ENCODE peak calls at places on chromosomes 6 and 20, in six cellular contexts. X is cardiac fibroblast, N is colonic mucosa, T is HL-60, Y is psoas muscle, F is ovary. Q is an unnamed sample.
A peak's percentile ranks its signal among the peaks of the same experiment; 100 is the strongest.

GRCh38 chr6:82861121-82861520 is 204.5 kb downstream of the UBE3D start:
- DNase-seq in T (no peak), X (no peak), N (no peak), F (no peak), Y (no peak), Q (no peak)

GRCh38 chr6:128822271-128822670 is 60.7 kb upstream of the LAMA2 start:
- DNase-seq in F (peak; percentile 49), X (peak; percentile 22), T (no peak), Y (no peak), N (no peak), Q (no peak)

GRCh38 chr6:48068326-48069191 is 42.4 kb downstream of the PTCHD4 start:
- DNase-seq in F (no peak), N (no peak), T (no peak), X (no peak), Y (no peak), Q (no peak)

GRCh38 chr6:169224185-169224695 is 29.4 kb downstream of the THBS2 start:
- DNase-seq in T (no peak), X (peak; percentile 90), N (peak; percentile 10), Y (no peak), F (peak; percentile 91), Q (no peak)

GRCh38 chr6:90025418-90026089 is 131.3 kb downstream of the GJA10 start:
- DNase-seq in F (no peak), N (no peak), X (peak; percentile 61), T (no peak), Y (no peak), Q (no peak)

GRCh38 chr6:149963212-149963461 is 606 bp upstream of the ULBP1 start:
- DNase-seq in T (no peak), F (no peak), N (peak; percentile 31), X (peak; percentile 50), Y (no peak), Q (no peak)

GRCh38 chr6:151842816-151843215 is 35.3 kb downstream of the ESR1 start:
- DNase-seq in X (peak; percentile 29), T (no peak), F (no peak), Y (no peak), N (no peak), Q (no peak)

GRCh38 chr20:33490023-33490933 is at the start of gene CBFA2T2:
- DNase-seq in T (no peak), N (peak; percentile 67), F (peak; percentile 66), X (peak; percentile 64), Y (peak; percentile 84), Q (peak; percentile 51)

GRCh38 chr6:87151786-87152527 is 3.4 kb upstream of the ZNF292 start:
- DNase-seq in F (peak; percentile 69), Y (peak; percentile 83), N (peak; percentile 66), T (peak; percentile 57), X (peak; percentile 57), Q (peak; percentile 47)

GRCh38 chr20:63750807-63751470 is 11.4 kb downstream of the SLC2A4RG start:
- DNase-seq in F (no peak), T (no peak), X (no peak), N (no peak), Y (no peak), Q (no peak)

GRCh38 chr6:16409531-16410441 is 171.4 kb downstream of the GMPR start:
- DNase-seq in T (peak; percentile 72), N (peak; percentile 69), Y (peak; percentile 70), F (peak; percentile 25), X (peak; percentile 79), Q (peak; percentile 47)

GRCh38 chr6:155259202-155259601 is 4.6 kb upstream of the CLDN20 start:
- DNase-seq in N (no peak), Y (no peak), T (no peak), F (no peak), X (no peak), Q (no peak)

GRCh38 chr20:49132995-49133451 is 55.1 kb downstream of the STAU1 start:
- DNase-seq in T (peak; percentile 56), F (no peak), X (peak; percentile 81), Y (no peak), N (peak; percentile 43), Q (no peak)

GRCh38 chr6:1840491-1841121 is 230.9 kb downstream of the FOXC1 start:
- DNase-seq in X (no peak), T (no peak), N (no peak), Y (no peak), F (no peak), Q (no peak)

GRCh38 chr20:32289661-32290431 is 12.4 kb downstream of the KIF3B start:
- DNase-seq in Y (no peak), F (no peak), T (no peak), N (peak; percentile 81), X (no peak), Q (no peak)

GRCh38 chr6:166862287-166862977 is 93.9 kb downstream of the RNASET2 start:
- DNase-seq in Y (no peak), X (no peak), F (peak; percentile 19), N (no peak), T (no peak), Q (no peak)

GRCh38 chr6:109864050-109864449 is 114.1 kb upstream of the GPR6 start:
- DNase-seq in Y (no peak), X (no peak), F (no peak), T (no peak), N (no peak), Q (no peak)

GRCh38 chr20:61521680-61522420 is 269.8 kb downstream of the CDH4 start:
- DNase-seq in F (no peak), T (no peak), X (no peak), N (no peak), Y (no peak), Q (no peak)

GRCh38 chr20:53622247-53623114 is 28.8 kb upstream of the ZNF217 start:
- DNase-seq in N (no peak), Y (no peak), X (peak; percentile 34), F (peak; percentile 23), T (peak; percentile 65), Q (no peak)

GRCh38 chr20:53621482-53622246 is 28.0 kb upstream of the ZNF217 start:
- DNase-seq in F (peak; percentile 68), X (peak; percentile 90), N (peak; percentile 67), T (peak; percentile 31), Y (peak; percentile 62), Q (no peak)

GRCh38 chr20:53623454-53624206 is 30.0 kb upstream of the ZNF217 start:
- DNase-seq in T (peak; percentile 66), X (peak; percentile 88), Y (peak; percentile 72), F (peak; percentile 74), N (peak; percentile 84), Q (peak; percentile 66)

GRCh38 chr20:53626584-53626983 is 32.9 kb upstream of the ZNF217 start:
- DNase-seq in Y (no peak), T (no peak), F (no peak), X (no peak), N (no peak), Q (no peak)

GRCh38 chr20:53623127-53623453 is 29.5 kb upstream of the ZNF217 start:
- DNase-seq in Y (no peak), T (no peak), X (no peak), F (no peak), N (no peak), Q (no peak)
- TF ChIP-seq CTCF in Y (no peak), T (no peak), X (no peak), F (no peak), N (no peak), Q (no peak)

GRCh38 chr6:135672256-135672655 is 174.7 kb upstream of the AHI1 start:
- DNase-seq in F (no peak), N (no peak), Y (no peak), X (no peak), T (no peak), Q (no peak)

GRCh38 chr6:135673671-135674309 is 176.2 kb upstream of the AHI1 start:
- DNase-seq in Y (peak; percentile 9), T (no peak), X (no peak), N (no peak), F (no peak), Q (no peak)

GRCh38 chr6:135675026-135675425 is 176.5 kb upstream of the PDE7B start:
- DNase-seq in T (no peak), F (no peak), Y (no peak), N (no peak), X (no peak), Q (no peak)

GRCh38 chr6:135680964-135681913 is 170.3 kb upstream of the PDE7B start:
- DNase-seq in Y (no peak), X (no peak), T (no peak), N (no peak), F (no peak), Q (no peak)

DNA sequence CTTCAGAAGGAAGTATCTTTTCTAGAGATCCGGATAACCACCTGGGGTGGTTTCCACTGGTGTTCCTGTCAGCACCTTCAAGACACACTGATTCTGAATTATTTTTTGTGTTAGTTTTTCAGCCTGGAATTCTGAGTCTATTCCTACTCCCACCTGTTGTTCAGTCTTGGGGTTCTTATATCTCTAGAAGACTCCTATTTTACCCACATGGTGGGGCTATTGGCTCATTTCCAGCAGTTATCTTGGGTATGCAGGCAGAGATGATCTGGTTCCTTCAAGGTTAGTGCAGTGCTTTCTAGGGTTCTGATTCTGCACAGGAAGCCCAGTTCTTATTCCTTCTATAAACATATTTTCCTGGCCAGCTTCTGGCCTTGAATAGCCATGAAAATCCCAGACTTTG is 175.6 kb upstream of the PDE7B start:
- DNase-seq in T (peak; percentile 53), Y (no peak), N (no peak), X (peak; percentile 55), F (no peak), Q (no peak)
- TF ChIP-seq CTCF in T (peak; percentile 1), Y (no peak), N (no peak), X (no peak), F (no peak), Q (peak; percentile 49)

GRCh38 chr6:113594726-113595125 is 262.4 kb upstream of the MARCKS start:
- DNase-seq in N (no peak), F (no peak), Y (no peak), X (no peak), T (no peak), Q (no peak)
- TF ChIP-seq CTCF in N (no peak), F (no peak), Y (no peak), X (no peak), T (no peak), Q (no peak)

DNA sequence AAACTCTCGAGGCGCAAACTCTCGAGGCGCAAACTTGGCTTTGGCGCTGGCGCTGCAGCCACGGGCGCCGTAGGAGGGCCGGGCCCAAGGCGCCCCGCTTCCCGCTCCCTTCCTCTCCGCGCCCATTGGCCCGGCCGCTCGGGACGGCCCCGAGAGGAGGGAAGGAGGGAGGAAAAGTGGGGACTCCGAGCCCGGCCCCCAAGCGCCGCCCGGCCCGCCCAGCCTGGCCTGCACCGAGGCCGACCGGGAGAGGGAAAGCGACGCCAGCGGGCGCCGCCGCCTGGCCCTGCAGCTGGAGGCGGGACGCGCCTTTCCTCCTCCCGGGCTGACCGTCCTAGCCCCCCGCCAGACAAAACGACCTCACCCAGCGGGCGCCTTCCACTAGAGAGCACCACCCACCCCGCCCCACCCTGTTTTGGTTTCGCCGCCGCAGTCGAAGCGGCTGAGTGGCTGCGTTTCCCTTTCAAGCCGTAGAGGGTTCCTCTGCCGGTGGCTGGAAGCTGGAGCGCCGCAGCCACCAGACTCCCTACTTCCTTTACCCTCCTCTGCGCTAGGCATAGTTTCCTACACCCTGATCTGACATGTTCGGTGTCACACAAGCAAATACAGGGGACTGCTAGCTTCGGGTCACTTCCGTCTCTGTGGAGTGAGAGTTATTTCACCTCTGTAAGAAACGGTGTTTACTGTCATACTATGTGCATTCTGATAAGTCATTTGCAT is at the start of gene MBOAT1:
- DNase-seq in T (peak; percentile 89), N (peak; percentile 93), X (peak; percentile 87), F (peak; percentile 89), Y (peak; percentile 94), Q (peak; percentile 58)
- TF ChIP-seq CTCF in T (no peak), N (no peak), X (no peak), F (no peak), Y (no peak), Q (no peak)

GRCh38 chr6:45500924-45501816 is 123.4 kb upstream of the SUPT3H start:
- DNase-seq in N (no peak), Y (no peak), T (no peak), X (peak; percentile 24), F (no peak), Q (no peak)
- TF ChIP-seq CTCF in N (no peak), Y (no peak), T (no peak), X (peak; percentile 41), F (no peak), Q (no peak)